ENCODE peak calls at places on chromosomes 16 and 17, in four cellular contexts. Y, E, I and B are unnamed samples.

GRCh38 chr16:75477680-75478473 is 13.4 kb upstream of the TMEM170A start:
- DNase-seq in Y (no peak), I (no peak), E (no peak), B (peak)

GRCh38 chr17:794876-795275 is 12.7 kb downstream of the MRM3 start:
- DNase-seq in Y (peak), E (peak), I (peak), B (peak)

GRCh38 chr17:48066656-48067055 is 18.5 kb downstream of the NFE2L1 start:
- DNase-seq in I (no peak), Y (no peak), E (no peak), B (no peak)

GRCh38 chr17:50260501-50260911 is 13.8 kb upstream of the TMEM92 start:
- DNase-seq in I (no peak), Y (peak), E (no peak), B (peak)

GRCh38 chr17:13474073-13474800 is 127.5 kb downstream of the HS3ST3A1 start:
- DNase-seq in E (no peak), Y (no peak), I (no peak), B (no peak)

GRCh38 chr17:7897773-7898172 is 9.2 kb downstream of the CHD3 start:
- DNase-seq in I (no peak), Y (no peak), E (no peak), B (no peak)

GRCh38 chr16:66682271-66682670 is 14.3 kb downstream of the CMTM4 start:
- DNase-seq in Y (no peak), I (no peak), E (no peak), B (no peak)

GRCh38 chr16:2154533-2155090 is 970 bp upstream of the TRAF7 start:
- DNase-seq in Y (no peak), E (no peak), I (peak), B (no peak)

GRCh38 chr17:73719588-73720071 is 75.4 kb upstream of the SDK2 start:
- DNase-seq in E (no peak), Y (no peak), I (no peak), B (peak)

GRCh38 chr16:68298907-68299515 is 11.7 kb downstream of the SLC7A6OS start:
- DNase-seq in E (peak), Y (no peak), I (no peak), B (no peak)

GRCh38 chr17:3804503-3804931 is 3.5 kb upstream of the ITGAE start:
- DNase-seq in E (no peak), I (peak), Y (no peak), B (no peak)

GRCh38 chr17:41914358-41914766 is 4.4 kb downstream of the ACLY start:
- DNase-seq in I (peak), Y (no peak), E (no peak), B (no peak)

GRCh38 chr17:71331754-71332153 is 789.1 kb upstream of the SOX9 start:
- DNase-seq in E (no peak), Y (no peak), I (no peak), B (no peak)

GRCh38 chr17:333626-334396 is 18.8 kb downstream of the RPH3AL start:
- DNase-seq in Y (no peak), I (peak), E (peak), B (peak)

GRCh38 chr17:80892900-80893603 is 98.6 kb upstream of the CHMP6 start:
- DNase-seq in Y (no peak), E (no peak), I (no peak), B (no peak)

GRCh38 chr17:17051380-17051779 is 9.1 kb downstream of the MPRIP start:
- DNase-seq in E (peak), I (no peak), Y (no peak), B (no peak)

GRCh38 chr16:58661199-58661830 is 23.3 kb downstream of the SLC38A7 start:
- DNase-seq in Y (no peak), I (no peak), E (peak), B (no peak)

GRCh38 chr16:12099451-12100123 is 123.1 kb downstream of the SNX29 start:
- DNase-seq in E (no peak), Y (no peak), I (peak), B (peak)

GRCh38 chr17:49108318-49108717 is 24.3 kb upstream of the B4GALNT2 start:
- DNase-seq in E (peak), Y (peak), I (no peak), B (no peak)

GRCh38 chr17:8128125-8128784 is 4.3 kb upstream of the HES7 start:
- DNase-seq in E (no peak), I (no peak), Y (no peak), B (no peak)

GRCh38 chr17:14303343-14304221 is 2.7 kb downstream of the HS3ST3B1 start:
- DNase-seq in I (no peak), E (no peak), Y (no peak), B (peak)

GRCh38 chr17:82050761-82051641 is 610 bp downstream of the RFNG start:
- DNase-seq in Y (no peak), E (no peak), I (peak), B (peak)

GRCh38 chr17:44829558-44830358 is at the start of gene GJC1:
- DNase-seq in I (peak), Y (no peak), E (no peak), B (peak)

GRCh38 chr17:9252525-9252924 is 231.2 kb downstream of the NTN1 start:
- DNase-seq in E (no peak), Y (no peak), I (no peak), B (no peak)

GRCh38 chr17:4658478-4659305 is 17.2 kb upstream of the ALOX15 start:
- DNase-seq in Y (no peak), I (no peak), E (no peak), B (no peak)

GRCh38 chr16:64445649-64446048 is 676.2 kb downstream of the CDH11 start:
- DNase-seq in Y (no peak), I (no peak), E (no peak), B (no peak)

GRCh38 chr16:12507366-12507765 is 296.3 kb downstream of the CPPED1 start:
- DNase-seq in Y (no peak), I (no peak), E (no peak), B (no peak)

GRCh38 chr17:15930426-15930825 is 14.5 kb upstream of the ADORA2B start:
- DNase-seq in E (no peak), I (no peak), Y (no peak), B (no peak)

GRCh38 chr16:72989203-72989991 is 58.5 kb downstream of the ZFHX3 start:
- DNase-seq in I (no peak), E (no peak), Y (no peak), B (no peak)

GRCh38 chr17:8740486-8740885 is 4.2 kb downstream of the CCDC42 start:
- DNase-seq in Y (no peak), E (no peak), I (no peak), B (peak)

GRCh38 chr17:47262586-47262985 is 9.0 kb downstream of the ITGB3 start:
- DNase-seq in I (no peak), Y (no peak), E (no peak), B (no peak)

GRCh38 chr17:78133971-78134898 is 3.7 kb downstream of the TMC8 start:
- DNase-seq in E (peak), I (peak), Y (no peak), B (peak)

GRCh38 chr17:82403662-82404660 is 14.2 kb upstream of the HEXD start:
- DNase-seq in I (no peak), E (no peak), Y (no peak), B (no peak)

GRCh38 chr17:8791910-8792270 is 7.3 kb downstream of the MFSD6L start:
- DNase-seq in I (no peak), E (no peak), Y (no peak), B (no peak)

GRCh38 chr17:81511800-81512559 is 619 bp downstream of the ACTG1 start:
- DNase-seq in I (peak), E (no peak), Y (no peak), B (no peak)

DNA sequence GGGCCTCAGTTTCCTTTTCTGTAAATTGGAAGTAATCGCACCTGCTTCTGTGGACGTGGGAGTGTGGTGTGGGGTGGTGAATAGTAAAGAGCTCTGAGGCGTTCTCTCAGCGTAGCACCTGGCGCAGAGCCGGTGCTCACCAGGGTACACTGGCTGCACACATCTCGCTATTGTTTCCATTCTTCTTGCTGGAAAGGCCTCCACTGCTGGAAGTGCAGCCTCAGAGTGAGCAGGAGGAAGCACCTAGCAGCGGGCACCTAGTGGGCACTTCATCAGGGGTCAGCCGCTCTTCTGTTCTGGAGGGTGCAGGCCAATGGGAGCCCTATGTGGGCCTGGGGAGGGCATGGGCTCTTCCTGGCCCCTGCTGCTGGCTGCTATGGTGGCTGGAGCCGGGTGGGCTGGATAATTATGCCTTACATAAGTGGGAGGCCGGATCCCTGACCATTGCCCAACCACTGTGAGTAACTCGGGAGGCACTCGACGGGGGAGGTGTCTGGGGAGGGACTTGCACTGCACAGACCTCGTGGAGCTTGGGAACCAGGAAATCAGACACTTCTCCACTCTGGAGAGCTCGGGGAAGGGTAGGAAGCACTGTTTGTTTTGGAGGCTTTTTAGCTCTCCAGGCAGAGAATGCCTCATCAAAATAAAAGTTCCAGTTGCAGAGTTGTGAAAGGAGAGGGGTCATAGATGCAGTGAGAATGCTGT is 1.7 kb downstream of the MAP2K3 start:
- DNase-seq in E (peak), Y (peak), I (peak), B (peak)
- H3K4me3 ChIP-seq in E (peak), Y (peak), I (peak), B (peak)

GRCh38 chr17:37506678-37507077 is 17.0 kb downstream of the DUSP14 start:
- DNase-seq in I (no peak), Y (no peak), E (no peak), B (no peak)
- TF ChIP-seq CTCF in I (peak), Y (no peak), E (peak), B (no peak)

GRCh38 chr17:6475411-6475810 is 31.2 kb downstream of the PIMREG start:
- DNase-seq in I (no peak), Y (no peak), E (no peak), B (no peak)

GRCh38 chr17:6476061-6476833 is 32.0 kb downstream of the PIMREG start:
- DNase-seq in I (no peak), Y (no peak), E (no peak), B (no peak)

GRCh38 chr17:6477831-6478383 is 33.7 kb downstream of the PIMREG start:
- DNase-seq in Y (no peak), E (no peak), I (no peak), B (no peak)

GRCh38 chr17:6478486-6478885 is 34.2 kb downstream of the PIMREG start:
- DNase-seq in Y (no peak), I (no peak), E (no peak), B (no peak)

GRCh38 chr17:6476834-6477210 is 32.6 kb downstream of the PIMREG start:
- DNase-seq in I (no peak), E (no peak), Y (no peak), B (no peak)
- H3K4me3 ChIP-seq in I (no peak), E (no peak), Y (no peak), B (no peak)

DNA sequence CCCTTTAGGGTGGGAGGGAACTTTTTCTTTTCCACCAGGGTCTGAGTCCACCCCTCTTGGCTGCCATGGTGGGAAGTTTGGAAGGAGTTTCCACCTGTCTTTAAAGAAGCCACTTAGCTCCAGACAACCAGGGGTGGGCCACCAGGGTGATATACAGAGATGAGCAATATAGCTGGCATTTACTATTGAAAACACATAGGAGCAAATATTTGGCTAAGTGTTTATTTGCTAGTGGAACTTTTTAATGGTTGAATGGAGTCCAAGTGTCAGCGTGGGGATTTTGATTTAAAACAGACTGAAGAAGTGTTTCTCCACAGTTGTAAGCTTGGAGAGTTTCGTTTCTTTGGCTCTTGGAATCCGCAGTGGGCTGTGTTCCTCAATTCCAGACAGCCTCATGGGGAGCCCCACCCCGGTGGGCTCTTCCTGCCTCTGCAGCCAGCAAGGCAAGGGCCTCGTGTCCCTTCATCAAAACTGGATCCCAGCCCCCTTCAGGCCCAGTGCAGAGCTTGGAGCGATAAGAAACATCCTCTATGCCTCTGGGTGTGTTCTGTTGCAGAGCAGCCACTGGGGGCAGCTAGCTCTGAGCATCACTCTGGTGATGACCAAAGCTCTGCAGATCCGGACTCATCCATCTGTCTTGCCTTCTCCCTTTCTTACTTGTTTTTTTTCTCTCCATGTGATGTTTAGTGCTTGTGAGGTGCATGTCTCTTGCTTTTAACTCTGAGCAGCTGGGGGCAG is 36.1 kb downstream of the NOG start:
- DNase-seq in Y (no peak), I (no peak), E (no peak), B (no peak)
- TF ChIP-seq CTCF in Y (no peak), I (peak), E (no peak), B (no peak)

GRCh38 chr16:50265716-50266336 is 525 bp upstream of the ADCY7 start:
- DNase-seq in Y (no peak), I (peak), E (no peak), B (peak)
- H3K4me3 ChIP-seq in Y (no peak), I (no peak), E (peak), B (peak)

GRCh38 chr16:10640934-10641333 is 53.8 kb downstream of the TEKT5 start:
- DNase-seq in E (no peak), I (no peak), Y (no peak), B (no peak)

GRCh38 chr16:10642964-10643363 is 51.8 kb downstream of the TEKT5 start:
- DNase-seq in Y (no peak), E (no peak), I (no peak), B (no peak)

GRCh38 chr16:10641555-10641952 is 53.2 kb downstream of the TEKT5 start:
- DNase-seq in Y (no peak), I (no peak), E (no peak), B (no peak)

GRCh38 chr16:10644092-10644491 is 50.6 kb downstream of the TEKT5 start:
- DNase-seq in E (no peak), Y (no peak), I (no peak), B (no peak)

GRCh38 chr16:10641953-10642949 is 52.5 kb downstream of the TEKT5 start:
- DNase-seq in Y (no peak), E (no peak), I (no peak), B (no peak)
- TF ChIP-seq CTCF in Y (no peak), E (no peak), I (no peak), B (no peak)

GRCh38 chr16:47026492-47026891 is 53.0 kb upstream of the DNAJA2 start:
- DNase-seq in I (no peak), E (no peak), Y (no peak), B (no peak)

GRCh38 chr16:47029724-47030123 is 56.2 kb upstream of the DNAJA2 start:
- DNase-seq in E (no peak), I (no peak), Y (no peak), B (no peak)

GRCh38 chr16:47026947-47027346 is 53.5 kb upstream of the DNAJA2 start:
- DNase-seq in E (no peak), I (no peak), Y (no peak), B (no peak)

GRCh38 chr16:47028767-47029377 is 55.4 kb upstream of the DNAJA2 start:
- DNase-seq in E (no peak), Y (no peak), I (no peak), B (no peak)

GRCh38 chr16:47025641-47026040 is 52.2 kb upstream of the DNAJA2 start:
- DNase-seq in I (no peak), E (no peak), Y (no peak), B (no peak)
- H3K4me3 ChIP-seq in I (no peak), E (no peak), Y (no peak), B (no peak)